ENCODE peak calls at places on chromosome 5, in nine cellular contexts. One of them, this sample, is unnamed. For H3K9me3, the result is how much of the 10 kb centered on the place peaks cover.

GRCh38 chr5:171630047-171630669 is 155.5 kb upstream of the SMIM23 start:
- DNase-seq in breast epithelium: no peak
- DNase-seq in H1: peak
- DNase-seq in prostate gland: peak
- DNase-seq in HepG2: no peak
- DNase-seq in HCT116: peak
- DNase-seq in SK-N-SH: peak
- DNase-seq in spleen: no peak
- DNase-seq in transverse colon: peak
- DNase-seq in this sample: peak

GRCh38 chr5:132949151-132949550 is 14.3 kb downstream of the AFF4 start:
- DNase-seq in breast epithelium: no peak
- DNase-seq in H1: no peak
- DNase-seq in prostate gland: no peak
- DNase-seq in HepG2: no peak
- DNase-seq in HCT116: no peak
- DNase-seq in SK-N-SH: no peak
- DNase-seq in spleen: no peak
- DNase-seq in transverse colon: no peak
- DNase-seq in this sample: no peak

GRCh38 chr5:122723606-122724352 is 51.1 kb upstream of the SNX2 start:
- DNase-seq in breast epithelium: no peak
- DNase-seq in H1: no peak
- DNase-seq in prostate gland: no peak
- DNase-seq in HepG2: no peak
- DNase-seq in HCT116: no peak
- DNase-seq in SK-N-SH: no peak
- DNase-seq in spleen: no peak
- DNase-seq in transverse colon: no peak
- DNase-seq in this sample: no peak

GRCh38 chr5:140038373-140038957 is 4.6 kb downstream of the NRG2 start:
- DNase-seq in breast epithelium: no peak
- DNase-seq in H1: no peak
- DNase-seq in prostate gland: no peak
- DNase-seq in HepG2: no peak
- DNase-seq in HCT116: no peak
- DNase-seq in SK-N-SH: peak
- DNase-seq in spleen: no peak
- DNase-seq in transverse colon: no peak
- DNase-seq in this sample: no peak

GRCh38 chr5:175826980-175827379 is 44.4 kb upstream of the CPLX2 start:
- DNase-seq in breast epithelium: no peak
- DNase-seq in H1: no peak
- DNase-seq in prostate gland: no peak
- DNase-seq in HepG2: no peak
- DNase-seq in HCT116: no peak
- DNase-seq in SK-N-SH: no peak
- DNase-seq in spleen: no peak
- DNase-seq in transverse colon: no peak
- DNase-seq in this sample: no peak

GRCh38 chr5:37554938-37555337 is 175.8 kb downstream of the WDR70 start:
- DNase-seq in breast epithelium: no peak
- DNase-seq in H1: no peak
- DNase-seq in prostate gland: no peak
- DNase-seq in HepG2: peak
- DNase-seq in HCT116: no peak
- DNase-seq in SK-N-SH: peak
- DNase-seq in spleen: no peak
- DNase-seq in transverse colon: no peak
- DNase-seq in this sample: no peak

GRCh38 chr5:1331861-1332405 is 13.0 kb downstream of the CLPTM1L start:
- DNase-seq in breast epithelium: no peak
- DNase-seq in H1: no peak
- DNase-seq in prostate gland: no peak
- DNase-seq in HepG2: no peak
- DNase-seq in HCT116: no peak
- DNase-seq in SK-N-SH: no peak
- DNase-seq in spleen: peak
- DNase-seq in transverse colon: no peak
- DNase-seq in this sample: no peak

GRCh38 chr5:156460496-156460895 is 133.5 kb downstream of the SGCD start:
- DNase-seq in breast epithelium: no peak
- DNase-seq in H1: no peak
- DNase-seq in prostate gland: no peak
- DNase-seq in HepG2: no peak
- DNase-seq in HCT116: no peak
- DNase-seq in SK-N-SH: no peak
- DNase-seq in spleen: no peak
- DNase-seq in transverse colon: no peak
- DNase-seq in this sample: no peak

GRCh38 chr5:75522025-75522424 is 10.3 kb downstream of the POLK start:
- DNase-seq in breast epithelium: no peak
- DNase-seq in H1: no peak
- DNase-seq in prostate gland: no peak
- DNase-seq in HepG2: no peak
- DNase-seq in HCT116: no peak
- DNase-seq in SK-N-SH: no peak
- DNase-seq in spleen: no peak
- DNase-seq in transverse colon: no peak
- DNase-seq in this sample: no peak

GRCh38 chr5:170192829-170193228 is 40.0 kb upstream of the C5orf58 start:
- DNase-seq in breast epithelium: no peak
- DNase-seq in H1: no peak
- DNase-seq in prostate gland: no peak
- DNase-seq in HepG2: no peak
- DNase-seq in HCT116: no peak
- DNase-seq in SK-N-SH: no peak
- DNase-seq in spleen: no peak
- DNase-seq in transverse colon: no peak
- DNase-seq in this sample: no peak

GRCh38 chr5:112174959-112175594 is 244.0 kb downstream of the EPB41L4A start:
- DNase-seq in breast epithelium: no peak
- DNase-seq in H1: no peak
- DNase-seq in prostate gland: peak
- DNase-seq in HepG2: peak
- DNase-seq in HCT116: peak
- DNase-seq in SK-N-SH: peak
- DNase-seq in spleen: no peak
- DNase-seq in transverse colon: no peak
- DNase-seq in this sample: no peak

DNA sequence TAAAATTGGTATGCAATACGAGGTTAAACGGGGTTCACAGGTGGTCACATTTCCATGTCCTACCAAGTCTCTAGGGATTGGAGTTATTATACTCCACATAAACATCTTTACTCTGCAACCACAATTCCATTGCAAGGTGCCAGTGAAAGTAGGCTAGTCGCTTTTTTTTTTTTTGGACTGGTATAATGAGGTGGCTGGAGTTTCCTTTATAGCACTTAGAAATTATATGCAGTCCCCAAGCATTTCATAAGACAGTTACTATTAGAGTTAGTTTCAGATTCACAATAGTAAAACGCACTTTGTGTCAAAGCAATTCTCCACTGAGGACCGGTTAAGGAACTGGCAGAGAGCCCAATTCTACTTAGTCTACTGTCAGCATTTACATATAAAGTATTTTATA is 1.4 kb downstream of the MEF2C start:
- DNase-seq in breast epithelium: no peak
- DNase-seq in H1: no peak
- DNase-seq in prostate gland: no peak
- DNase-seq in HepG2: no peak
- DNase-seq in HCT116: no peak
- DNase-seq in SK-N-SH: no peak
- DNase-seq in spleen: no peak
- DNase-seq in transverse colon: no peak
- DNase-seq in this sample: no peak
- TF ChIP-seq POLR2AphosphoS5 in breast epithelium: no peak
- TF ChIP-seq POLR2AphosphoS5 in H1: no peak
- TF ChIP-seq POLR2AphosphoS5 in prostate gland: peak
- TF ChIP-seq POLR2AphosphoS5 in HepG2: no peak
- TF ChIP-seq POLR2AphosphoS5 in HCT116: no peak
- TF ChIP-seq POLR2AphosphoS5 in SK-N-SH: no peak
- TF ChIP-seq POLR2AphosphoS5 in spleen: no peak
- TF ChIP-seq POLR2AphosphoS5 in transverse colon: no peak
- TF ChIP-seq POLR2AphosphoS5 in this sample: no peak

GRCh38 chr5:178872302-178872701 is 12.5 kb downstream of the ZNF354B start:
- DNase-seq in breast epithelium: no peak
- DNase-seq in H1: no peak
- DNase-seq in prostate gland: no peak
- DNase-seq in HepG2: no peak
- DNase-seq in HCT116: no peak
- DNase-seq in SK-N-SH: no peak
- DNase-seq in spleen: no peak
- DNase-seq in transverse colon: no peak
- DNase-seq in this sample: no peak
- H3K9me3 ChIP-seq in breast epithelium: half or more
- H3K9me3 ChIP-seq in H1: under half
- H3K9me3 ChIP-seq in prostate gland: under half
- H3K9me3 ChIP-seq in HepG2: under half
- H3K9me3 ChIP-seq in HCT116: under half
- H3K9me3 ChIP-seq in SK-N-SH: under half
- H3K9me3 ChIP-seq in spleen: half or more
- H3K9me3 ChIP-seq in transverse colon: under half
- H3K9me3 ChIP-seq in this sample: half or more

GRCh38 chr5:40227927-40228326 is 451.8 kb upstream of the PTGER4 start:
- DNase-seq in breast epithelium: no peak
- DNase-seq in H1: no peak
- DNase-seq in prostate gland: no peak
- DNase-seq in HepG2: no peak
- DNase-seq in HCT116: no peak
- DNase-seq in SK-N-SH: no peak
- DNase-seq in spleen: no peak
- DNase-seq in transverse colon: no peak
- DNase-seq in this sample: no peak

GRCh38 chr5:40224421-40224820 is 455.3 kb upstream of the PTGER4 start:
- DNase-seq in breast epithelium: no peak
- DNase-seq in H1: no peak
- DNase-seq in prostate gland: no peak
- DNase-seq in HepG2: no peak
- DNase-seq in HCT116: no peak
- DNase-seq in SK-N-SH: no peak
- DNase-seq in spleen: no peak
- DNase-seq in transverse colon: no peak
- DNase-seq in this sample: no peak

GRCh38 chr5:40223884-40224402 is 455.8 kb upstream of the PTGER4 start:
- DNase-seq in breast epithelium: no peak
- DNase-seq in H1: no peak
- DNase-seq in prostate gland: no peak
- DNase-seq in HepG2: no peak
- DNase-seq in HCT116: no peak
- DNase-seq in SK-N-SH: no peak
- DNase-seq in spleen: no peak
- DNase-seq in transverse colon: no peak
- DNase-seq in this sample: no peak

GRCh38 chr5:40227366-40227765 is 452.3 kb upstream of the PTGER4 start:
- DNase-seq in breast epithelium: no peak
- DNase-seq in H1: no peak
- DNase-seq in prostate gland: no peak
- DNase-seq in HepG2: no peak
- DNase-seq in HCT116: no peak
- DNase-seq in SK-N-SH: no peak
- DNase-seq in spleen: no peak
- DNase-seq in transverse colon: no peak
- DNase-seq in this sample: no peak

DNA sequence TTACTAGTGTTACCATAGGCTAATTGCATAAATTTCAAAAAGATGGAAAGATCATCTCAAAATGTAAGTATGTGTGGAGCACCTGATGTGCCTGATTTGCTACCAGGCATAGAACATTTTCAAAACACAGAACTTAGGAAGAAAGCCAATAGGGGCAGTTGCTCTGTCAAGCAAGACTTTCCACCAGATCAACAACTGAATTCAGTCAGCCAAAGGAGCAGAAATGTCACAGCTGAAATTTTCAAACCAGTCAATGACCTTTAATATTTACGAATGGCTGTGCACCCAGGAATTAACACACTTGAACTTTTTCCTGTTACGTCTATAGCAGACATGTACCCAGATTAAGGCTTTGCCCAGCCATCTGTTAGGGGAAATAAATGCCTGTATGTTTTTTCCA is 452.8 kb upstream of the PTGER4 start:
- DNase-seq in breast epithelium: no peak
- DNase-seq in H1: no peak
- DNase-seq in prostate gland: no peak
- DNase-seq in HepG2: no peak
- DNase-seq in HCT116: no peak
- DNase-seq in SK-N-SH: no peak
- DNase-seq in spleen: no peak
- DNase-seq in transverse colon: no peak
- DNase-seq in this sample: no peak
- H3K27ac ChIP-seq in breast epithelium: no peak
- H3K27ac ChIP-seq in H1: no peak
- H3K27ac ChIP-seq in prostate gland: no peak
- H3K27ac ChIP-seq in HepG2: no peak
- H3K27ac ChIP-seq in HCT116: no peak
- H3K27ac ChIP-seq in SK-N-SH: no peak
- H3K27ac ChIP-seq in spleen: no peak
- H3K27ac ChIP-seq in transverse colon: no peak
- H3K27ac ChIP-seq in this sample: no peak

GRCh38 chr5:147490989-147491388 is 18.9 kb downstream of the DPYSL3 start:
- DNase-seq in breast epithelium: no peak
- DNase-seq in H1: no peak
- DNase-seq in prostate gland: no peak
- DNase-seq in HepG2: no peak
- DNase-seq in HCT116: no peak
- DNase-seq in SK-N-SH: no peak
- DNase-seq in spleen: no peak
- DNase-seq in transverse colon: no peak
- DNase-seq in this sample: no peak
- TF ChIP-seq POLR2AphosphoS5 in breast epithelium: no peak
- TF ChIP-seq POLR2AphosphoS5 in H1: no peak
- TF ChIP-seq POLR2AphosphoS5 in prostate gland: no peak
- TF ChIP-seq POLR2AphosphoS5 in HepG2: no peak
- TF ChIP-seq POLR2AphosphoS5 in HCT116: no peak
- TF ChIP-seq POLR2AphosphoS5 in SK-N-SH: no peak
- TF ChIP-seq POLR2AphosphoS5 in spleen: no peak
- TF ChIP-seq POLR2AphosphoS5 in transverse colon: no peak
- TF ChIP-seq POLR2AphosphoS5 in this sample: no peak

GRCh38 chr5:124981901-124982300 is 235.5 kb upstream of the ZNF608 start:
- DNase-seq in breast epithelium: peak
- DNase-seq in H1: no peak
- DNase-seq in prostate gland: no peak
- DNase-seq in HepG2: peak
- DNase-seq in HCT116: no peak
- DNase-seq in SK-N-SH: no peak
- DNase-seq in spleen: no peak
- DNase-seq in transverse colon: no peak
- DNase-seq in this sample: no peak
- H3K9me3 ChIP-seq in breast epithelium: under half
- H3K9me3 ChIP-seq in H1: under half
- H3K9me3 ChIP-seq in prostate gland: under half
- H3K9me3 ChIP-seq in HepG2: under half
- H3K9me3 ChIP-seq in HCT116: under half
- H3K9me3 ChIP-seq in SK-N-SH: under half
- H3K9me3 ChIP-seq in spleen: under half
- H3K9me3 ChIP-seq in transverse colon: under half
- H3K9me3 ChIP-seq in this sample: under half

This sample was measured in stomach.